ENCODE peak calls at places on chromosome 10, in six cellular contexts. R is H9, N is H1, G is neuronal stem cell, V is mesenchymal stem cell, B is trophoblast cell. O is an unnamed sample. For H3K9me3, the result is how much of the 10 kb centered on the place peaks cover.

GRCh38 chr10:49298990-49299815 is at the start of gene C10orf71:
- DNase-seq in R (no peak), N (no peak), G (no peak), V (no peak), B (no peak), O (peak)

GRCh38 chr10:5343561-5343960 is 21.2 kb upstream of the UCN3 start:
- DNase-seq in R (no peak), N (no peak), G (no peak), V (peak), B (no peak), O (no peak)

GRCh38 chr10:72932259-72933015 is 22.2 kb downstream of the PLA2G12B start:
- DNase-seq in R (no peak), N (no peak), G (no peak), V (no peak), B (no peak), O (peak)

GRCh38 chr10:1589257-1589656 is 148.1 kb downstream of the ADARB2 start:
- DNase-seq in R (peak), N (no peak), G (no peak), V (no peak), B (no peak), O (no peak)

GRCh38 chr10:124035928-124036558 is 57.4 kb downstream of the CHST15 start:
- DNase-seq in R (no peak), N (no peak), G (no peak), V (no peak), B (no peak), O (no peak)

GRCh38 chr10:49457686-49458085 is 61.8 kb upstream of the DRGX start:
- DNase-seq in R (no peak), N (no peak), G (no peak), V (peak), B (peak), O (peak)

GRCh38 chr10:123331438-123331837 is 177.2 kb downstream of the BUB3 start:
- DNase-seq in R (no peak), N (peak), G (no peak), V (no peak), B (peak), O (peak)

GRCh38 chr10:94757916-94758315 is 4.6 kb upstream of the CYP2C19 start:
- DNase-seq in R (peak), N (no peak), G (no peak), V (no peak), B (no peak), O (no peak)

GRCh38 chr10:71244638-71245419 is 32.5 kb downstream of the UNC5B start:
- DNase-seq in R (no peak), N (no peak), G (no peak), V (peak), B (no peak), O (peak)

GRCh38 chr10:10831085-10831484 is 186.6 kb upstream of the CELF2 start:
- DNase-seq in R (no peak), N (no peak), G (no peak), V (peak), B (no peak), O (peak)

GRCh38 chr10:120607710-120608703 is 151.0 kb downstream of the PLPP4 start:
- DNase-seq in R (no peak), N (no peak), G (no peak), V (peak), B (no peak), O (no peak)
- H3K23ac ChIP-seq in R (no peak), N (no peak), G (no peak), V (no peak), B (no peak), O (no peak)

GRCh38 chr10:131658476-131659110 is 242.2 kb upstream of the PPP2R2D start:
- DNase-seq in R (peak), N (no peak), G (no peak), V (no peak), B (no peak), O (no peak)
- H3K9me3 ChIP-seq in R (under half), N (under half), G (under half), V (under half), B (under half), O (under half)

DNA sequence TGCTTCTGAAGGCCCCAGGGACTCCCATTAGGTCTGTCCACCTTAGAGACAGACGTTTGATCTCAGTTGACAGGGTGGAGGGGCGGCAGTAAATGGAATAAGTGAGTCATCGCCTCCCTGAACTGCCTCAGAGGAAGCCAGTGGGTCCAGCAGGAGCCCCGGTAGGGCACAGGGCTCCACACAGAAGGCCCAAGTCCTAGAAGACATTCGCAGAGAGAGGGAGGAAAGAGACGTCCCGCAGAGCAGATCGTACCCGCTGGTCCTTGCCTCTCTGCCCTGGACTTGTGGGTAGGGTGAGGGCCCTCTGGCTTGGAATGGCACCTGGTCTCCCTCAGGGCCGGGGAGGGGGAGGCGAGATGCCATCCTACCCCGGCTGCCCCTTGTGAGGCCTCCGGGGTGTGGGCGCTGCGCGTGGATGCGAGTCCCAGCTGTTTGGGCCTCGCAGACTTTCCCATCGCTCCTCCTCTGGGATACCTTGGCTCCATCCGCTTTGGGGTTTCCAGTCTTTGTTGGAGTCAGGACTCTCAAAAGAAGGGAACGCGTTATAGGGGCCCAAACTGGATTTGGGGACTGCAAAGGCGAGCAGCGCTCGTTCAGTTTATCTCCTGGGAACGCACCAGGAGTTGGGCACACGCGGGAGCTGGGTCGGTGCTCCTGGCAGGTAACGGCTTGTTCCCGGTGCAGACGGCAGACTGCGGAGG is 5.1 kb downstream of the TLX1 start:
- DNase-seq in R (peak), N (no peak), G (no peak), V (peak), B (no peak), O (no peak)
- H3K23ac ChIP-seq in R (no peak), N (no peak), G (peak), V (no peak), B (no peak), O (no peak)

GRCh38 chr10:38119038-38119437 is 24.9 kb downstream of the ZNF37A start:
- DNase-seq in R (no peak), N (no peak), G (no peak), V (no peak), B (no peak), O (no peak)
- H3K9me3 ChIP-seq in R (half or more), N (half or more), G (half or more), V (half or more), B (under half), O (half or more)

DNA sequence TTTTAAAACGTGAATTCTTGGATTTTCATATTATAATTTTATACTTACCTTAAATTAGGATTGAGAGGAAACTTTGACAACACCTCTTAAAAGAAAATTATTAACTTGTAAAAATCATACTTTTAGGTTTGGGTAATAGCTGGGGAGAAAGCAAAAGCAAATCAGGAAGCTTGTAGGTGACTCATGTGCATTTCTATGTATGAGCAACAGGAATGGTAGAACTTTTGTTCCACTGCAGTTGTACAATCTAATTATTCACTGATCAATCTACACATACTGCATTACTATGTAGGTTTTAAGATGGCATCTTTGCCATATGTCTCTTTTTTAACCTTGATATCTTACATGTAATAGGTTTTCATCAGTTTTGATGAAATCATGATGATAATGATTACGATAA is 223.2 kb downstream of the PRKG1 start:
- DNase-seq in R (no peak), N (no peak), G (no peak), V (peak), B (no peak), O (peak)
- H3K23ac ChIP-seq in R (no peak), N (no peak), G (no peak), V (no peak), B (no peak), O (no peak)

GRCh38 chr10:105992928-105993327 is 1171.6 kb downstream of the SORCS1 start:
- DNase-seq in R (no peak), N (no peak), G (no peak), V (no peak), B (no peak), O (no peak)
- H3K9me3 ChIP-seq in R (under half), N (under half), G (under half), V (under half), B (under half), O (under half)

DNA sequence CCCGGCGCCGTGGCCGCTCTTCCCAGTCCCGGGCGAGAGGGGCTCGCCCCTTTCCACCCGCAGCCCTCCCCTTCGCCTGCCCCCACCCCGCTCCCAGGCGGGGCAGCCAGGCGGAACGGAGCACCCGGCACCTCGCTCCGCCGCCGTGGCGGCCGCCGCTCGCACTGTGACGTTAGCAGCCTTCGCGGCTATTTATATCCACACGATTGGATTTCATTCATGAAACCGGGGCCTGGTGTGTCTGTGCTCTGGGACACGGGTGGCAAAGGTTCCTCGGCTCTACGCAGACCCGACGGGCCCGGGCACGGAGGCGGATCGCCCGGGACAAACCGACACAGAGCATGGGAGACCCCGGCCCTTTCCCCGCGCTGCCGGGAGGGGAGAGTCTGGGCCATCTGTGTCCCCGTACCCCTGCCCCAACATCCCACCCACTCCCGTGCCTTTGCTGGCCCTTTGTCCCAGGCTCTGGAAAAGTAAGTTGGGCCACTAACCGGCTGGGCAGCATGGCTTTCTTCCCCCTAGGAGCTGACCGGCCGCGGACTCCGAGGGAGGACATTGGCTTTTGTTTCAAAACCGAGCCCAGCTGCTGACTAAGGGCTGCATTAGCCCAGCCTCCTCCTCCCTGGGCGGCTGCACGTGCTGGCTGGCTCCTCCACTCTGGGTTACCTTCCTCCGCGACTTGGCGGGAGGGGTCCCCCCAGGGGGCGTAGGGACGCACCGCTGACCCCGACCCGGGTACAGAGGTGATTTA is at the start of gene RHOBTB1:
- DNase-seq in R (peak), N (peak), G (peak), V (peak), B (peak), O (peak)
- H3K23ac ChIP-seq in R (no peak), N (no peak), G (peak), V (peak), B (no peak), O (peak)

GRCh38 chr10:86829472-86829871 is 73.1 kb downstream of the BMPR1A start:
- DNase-seq in R (no peak), N (no peak), G (no peak), V (no peak), B (no peak), O (no peak)

GRCh38 chr10:86828145-86828544 is 71.7 kb downstream of the BMPR1A start:
- DNase-seq in R (no peak), N (no peak), G (no peak), V (no peak), B (no peak), O (no peak)

GRCh38 chr10:86825366-86825765 is 68.9 kb downstream of the BMPR1A start:
- DNase-seq in R (no peak), N (no peak), G (no peak), V (no peak), B (no peak), O (no peak)

GRCh38 chr10:86827639-86828038 is 71.2 kb downstream of the BMPR1A start:
- DNase-seq in R (no peak), N (no peak), G (no peak), V (no peak), B (no peak), O (no peak)

GRCh38 chr10:86830043-86830591 is 73.7 kb downstream of the BMPR1A start:
- DNase-seq in R (no peak), N (no peak), G (no peak), V (no peak), B (no peak), O (no peak)
- H3K9me3 ChIP-seq in R (under half), N (under half), G (under half), V (under half), B (under half), O (under half)

GRCh38 chr10:127736915-127737562 is at the start of gene FOXI2:
- DNase-seq in R (peak), N (no peak), G (peak), V (no peak), B (no peak), O (no peak)

GRCh38 chr10:127735156-127735555 is 1.8 kb upstream of the FOXI2 start:
- DNase-seq in R (peak), N (peak), G (no peak), V (no peak), B (no peak), O (no peak)

GRCh38 chr10:127736222-127736914 is 617 bp upstream of the FOXI2 start:
- DNase-seq in R (peak), N (peak), G (no peak), V (no peak), B (no peak), O (no peak)

GRCh38 chr10:127735723-127736221 is 1.2 kb upstream of the FOXI2 start:
- DNase-seq in R (peak), N (peak), G (no peak), V (no peak), B (no peak), O (no peak)

DNA sequence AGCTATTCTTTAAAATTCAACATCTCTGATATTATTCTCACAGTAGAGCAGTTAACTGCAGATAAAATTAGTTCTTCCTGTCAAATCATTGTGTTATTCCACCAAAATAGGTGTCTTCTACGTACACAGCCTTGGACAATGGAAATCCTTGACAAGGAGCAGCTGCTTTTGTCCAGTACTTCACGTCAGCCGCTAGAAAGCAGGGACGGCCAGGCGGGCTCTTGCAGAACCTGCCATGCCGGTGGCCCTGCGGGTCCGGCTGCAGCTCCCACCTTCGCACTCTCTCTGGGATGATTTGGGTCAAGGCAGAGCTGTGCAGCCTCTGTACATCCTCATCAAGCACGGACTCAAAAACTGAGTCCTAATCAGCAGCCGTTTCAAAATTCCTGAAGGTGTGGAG is 2.2 kb upstream of the FOXI2 start:
- DNase-seq in R (peak), N (no peak), G (no peak), V (no peak), B (no peak), O (no peak)
- H3K23ac ChIP-seq in R (no peak), N (no peak), G (no peak), V (no peak), B (no peak), O (no peak)

DNA sequence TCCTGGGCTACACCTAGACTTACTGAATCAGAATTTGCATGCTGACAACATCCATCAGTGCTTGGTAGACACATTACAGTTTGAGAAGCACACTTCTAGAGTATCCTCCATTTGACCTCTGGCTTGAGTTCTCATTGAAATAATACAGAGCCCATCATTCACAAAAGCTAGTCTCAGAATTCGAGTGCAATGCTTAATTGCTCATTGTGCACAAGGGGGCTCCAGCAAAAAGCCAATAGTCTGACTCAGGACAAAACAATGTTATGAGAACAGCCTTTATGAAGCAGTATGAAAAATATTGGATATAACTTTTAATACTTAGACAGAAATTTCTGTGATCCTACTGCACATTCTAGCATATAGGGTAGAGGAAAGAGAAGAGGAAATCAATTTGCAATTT is 105.7 kb upstream of the ANK3 start:
- DNase-seq in R (no peak), N (no peak), G (peak), V (no peak), B (no peak), O (peak)
- H3K9me3 ChIP-seq in R (under half), N (under half), G (under half), V (under half), B (under half), O (under half)

O was measured in IMR-90.